ENCODE peak calls at places on chromosome 9, in six cellular contexts. One of them, this sample, is unnamed.
A peak's percentile ranks its signal among the peaks of the same experiment; 100 is the strongest.

GRCh38 chr9:106860731-106861584 is 2.0 kb upstream of the ZNF462 start:
- DNase-seq in BJ: no peak
- DNase-seq in D721Med: no peak
- DNase-seq in upper lobe of right lung: peak; percentile 75
- DNase-seq in left lung: no peak
- DNase-seq in cardiac muscle cell: peak; percentile 49
- DNase-seq in this sample: peak; percentile 59

GRCh38 chr9:107784235-107784958 is 294.8 kb upstream of the KLF4 start:
- DNase-seq in BJ: peak; percentile 63
- DNase-seq in D721Med: no peak
- DNase-seq in upper lobe of right lung: no peak
- DNase-seq in left lung: no peak
- DNase-seq in cardiac muscle cell: peak; percentile 7
- DNase-seq in this sample: no peak

GRCh38 chr9:4306066-4306787 is 6.4 kb upstream of the GLIS3 start:
- DNase-seq in BJ: no peak
- DNase-seq in D721Med: no peak
- DNase-seq in upper lobe of right lung: no peak
- DNase-seq in left lung: no peak
- DNase-seq in cardiac muscle cell: no peak
- DNase-seq in this sample: no peak

GRCh38 chr9:5838884-5839571 is 6.1 kb upstream of the ERMP1 start:
- DNase-seq in BJ: no peak
- DNase-seq in D721Med: no peak
- DNase-seq in upper lobe of right lung: no peak
- DNase-seq in left lung: peak; percentile 43
- DNase-seq in cardiac muscle cell: peak; percentile 11
- DNase-seq in this sample: no peak

GRCh38 chr9:114375386-114375785 is 12.4 kb downstream of the AKNA start:
- DNase-seq in BJ: no peak
- DNase-seq in D721Med: no peak
- DNase-seq in upper lobe of right lung: no peak
- DNase-seq in left lung: no peak
- DNase-seq in cardiac muscle cell: no peak
- DNase-seq in this sample: no peak

GRCh38 chr9:11366585-11367129 is 753.9 kb upstream of the PTPRD start:
- DNase-seq in BJ: no peak
- DNase-seq in D721Med: no peak
- DNase-seq in upper lobe of right lung: no peak
- DNase-seq in left lung: no peak
- DNase-seq in cardiac muscle cell: no peak
- DNase-seq in this sample: no peak

GRCh38 chr9:68637020-68637419 is 68.0 kb upstream of the PIP5K1B start:
- DNase-seq in BJ: no peak
- DNase-seq in D721Med: no peak
- DNase-seq in upper lobe of right lung: no peak
- DNase-seq in left lung: no peak
- DNase-seq in cardiac muscle cell: no peak
- DNase-seq in this sample: no peak

GRCh38 chr9:38700695-38701094 is 19.2 kb downstream of the FAM240B start:
- DNase-seq in BJ: no peak
- DNase-seq in D721Med: no peak
- DNase-seq in upper lobe of right lung: no peak
- DNase-seq in left lung: no peak
- DNase-seq in cardiac muscle cell: no peak
- DNase-seq in this sample: no peak

GRCh38 chr9:121059998-121060636 is 10.0 kb upstream of the C5 start:
- DNase-seq in BJ: no peak
- DNase-seq in D721Med: peak; percentile 32
- DNase-seq in upper lobe of right lung: no peak
- DNase-seq in left lung: no peak
- DNase-seq in cardiac muscle cell: peak; percentile 84
- DNase-seq in this sample: peak; percentile 30

GRCh38 chr9:14485366-14485765 is 171.4 kb upstream of the NFIB start:
- DNase-seq in BJ: no peak
- DNase-seq in D721Med: no peak
- DNase-seq in upper lobe of right lung: no peak
- DNase-seq in left lung: no peak
- DNase-seq in cardiac muscle cell: no peak
- DNase-seq in this sample: no peak

GRCh38 chr9:121399883-121400607 is 30.0 kb upstream of the STOM start:
- DNase-seq in BJ: peak; percentile 51
- DNase-seq in D721Med: no peak
- DNase-seq in upper lobe of right lung: no peak
- DNase-seq in left lung: no peak
- DNase-seq in cardiac muscle cell: peak; percentile 75
- DNase-seq in this sample: peak; percentile 12

GRCh38 chr9:104093162-104093561 is 947 bp upstream of the SMC2 start:
- DNase-seq in BJ: no peak
- DNase-seq in D721Med: no peak
- DNase-seq in upper lobe of right lung: no peak
- DNase-seq in left lung: no peak
- DNase-seq in cardiac muscle cell: no peak
- DNase-seq in this sample: no peak

GRCh38 chr9:112819635-112820496 is 69.3 kb downstream of the SNX30 start:
- DNase-seq in BJ: peak; percentile 31
- DNase-seq in D721Med: peak; percentile 43
- DNase-seq in upper lobe of right lung: no peak
- DNase-seq in left lung: peak; percentile 47
- DNase-seq in cardiac muscle cell: peak; percentile 87
- DNase-seq in this sample: peak; percentile 36

GRCh38 chr9:2621678-2622360 is at the start of gene VLDLR:
- DNase-seq in BJ: no peak
- DNase-seq in D721Med: no peak
- DNase-seq in upper lobe of right lung: no peak
- DNase-seq in left lung: peak; percentile 60
- DNase-seq in cardiac muscle cell: no peak
- DNase-seq in this sample: peak; percentile 79

GRCh38 chr9:107338911-107339659 is 56.0 kb downstream of the RAD23B start:
- DNase-seq in BJ: no peak
- DNase-seq in D721Med: no peak
- DNase-seq in upper lobe of right lung: no peak
- DNase-seq in left lung: no peak
- DNase-seq in cardiac muscle cell: no peak
- DNase-seq in this sample: no peak

GRCh38 chr9:8660383-8660782 is 860.8 kb upstream of the DMAC1 start:
- DNase-seq in BJ: no peak
- DNase-seq in D721Med: no peak
- DNase-seq in upper lobe of right lung: no peak
- DNase-seq in left lung: peak; percentile 41
- DNase-seq in cardiac muscle cell: peak; percentile 38
- DNase-seq in this sample: no peak

GRCh38 chr9:100355561-100355960 is 2.8 kb upstream of the TEX10 start:
- DNase-seq in BJ: no peak
- DNase-seq in D721Med: no peak
- DNase-seq in upper lobe of right lung: no peak
- DNase-seq in left lung: no peak
- DNase-seq in cardiac muscle cell: no peak
- DNase-seq in this sample: no peak

GRCh38 chr9:136309101-136309801 is 5.4 kb upstream of the CCDC187 start:
- DNase-seq in BJ: no peak
- DNase-seq in D721Med: no peak
- DNase-seq in upper lobe of right lung: no peak
- DNase-seq in left lung: no peak
- DNase-seq in cardiac muscle cell: no peak
- DNase-seq in this sample: no peak

GRCh38 chr9:97440160-97440559 is 28.3 kb downstream of the TDRD7 start:
- DNase-seq in BJ: no peak
- DNase-seq in D721Med: no peak
- DNase-seq in upper lobe of right lung: no peak
- DNase-seq in left lung: no peak
- DNase-seq in cardiac muscle cell: no peak
- DNase-seq in this sample: no peak

GRCh38 chr9:108953983-108954574 is 19.9 kb downstream of the ABITRAM start:
- DNase-seq in BJ: peak; percentile 32
- DNase-seq in D721Med: no peak
- DNase-seq in upper lobe of right lung: no peak
- DNase-seq in left lung: no peak
- DNase-seq in cardiac muscle cell: peak; percentile 66
- DNase-seq in this sample: no peak

GRCh38 chr9:91144782-91145181 is 216.9 kb downstream of the AUH start:
- DNase-seq in BJ: peak; percentile 68
- DNase-seq in D721Med: no peak
- DNase-seq in upper lobe of right lung: no peak
- DNase-seq in left lung: no peak
- DNase-seq in cardiac muscle cell: no peak
- DNase-seq in this sample: no peak

GRCh38 chr9:113488490-113488889 is 25.0 kb downstream of the RGS3 start:
- DNase-seq in BJ: no peak
- DNase-seq in D721Med: no peak
- DNase-seq in upper lobe of right lung: peak; percentile 34
- DNase-seq in left lung: no peak
- DNase-seq in cardiac muscle cell: no peak
- DNase-seq in this sample: no peak

GRCh38 chr9:114737118-114737517 is 55.1 kb upstream of the TEX48 start:
- DNase-seq in BJ: no peak
- DNase-seq in D721Med: no peak
- DNase-seq in upper lobe of right lung: no peak
- DNase-seq in left lung: no peak
- DNase-seq in cardiac muscle cell: no peak
- DNase-seq in this sample: no peak

GRCh38 chr9:6109986-6110385 is 94.6 kb upstream of the RANBP6 start:
- DNase-seq in BJ: no peak
- DNase-seq in D721Med: no peak
- DNase-seq in upper lobe of right lung: no peak
- DNase-seq in left lung: no peak
- DNase-seq in cardiac muscle cell: no peak
- DNase-seq in this sample: no peak

DNA sequence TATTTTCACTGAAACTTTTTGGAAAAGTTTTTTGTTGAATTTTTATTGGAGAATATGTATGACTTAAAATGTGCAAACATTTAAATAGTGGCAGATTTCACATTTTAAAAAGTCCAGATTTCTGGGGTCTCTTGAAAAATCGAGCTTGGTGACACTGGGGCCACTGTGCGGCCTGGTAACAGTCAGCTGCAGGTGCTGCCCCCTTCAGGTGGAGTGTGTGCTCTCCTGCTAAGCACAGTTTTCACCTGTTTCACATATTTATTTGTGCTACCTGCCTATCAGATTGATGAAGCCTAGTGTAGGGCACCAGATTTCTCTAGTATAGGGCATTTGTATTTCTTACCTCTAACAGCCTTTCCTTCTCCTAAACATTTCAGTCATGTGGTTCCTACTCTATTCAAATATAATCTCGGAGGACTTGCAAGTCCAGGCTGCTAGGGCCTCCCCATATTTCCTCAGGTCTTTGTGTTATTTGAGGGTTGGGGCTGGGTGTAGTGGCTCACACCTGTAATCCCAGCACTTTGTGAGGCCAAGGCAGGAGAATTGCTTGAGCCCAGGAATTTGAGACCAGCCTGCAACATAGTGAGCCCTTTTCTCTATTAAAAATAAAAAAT is 95.8 kb upstream of the KLF9 start:
- DNase-seq in BJ: no peak
- DNase-seq in D721Med: no peak
- DNase-seq in upper lobe of right lung: peak; percentile 66
- DNase-seq in left lung: no peak
- DNase-seq in cardiac muscle cell: peak; percentile 22
- DNase-seq in this sample: peak; percentile 39
- TF ChIP-seq CTCF in BJ: peak; percentile 54
- TF ChIP-seq CTCF in D721Med: peak; percentile 50
- TF ChIP-seq CTCF in upper lobe of right lung: peak; percentile 64
- TF ChIP-seq CTCF in left lung: peak; percentile 59
- TF ChIP-seq CTCF in cardiac muscle cell: peak; percentile 53
- TF ChIP-seq CTCF in this sample: peak; percentile 43

GRCh38 chr9:129457325-129457779 is 163.5 kb downstream of the C9orf50 start:
- DNase-seq in BJ: no peak
- DNase-seq in D721Med: no peak
- DNase-seq in upper lobe of right lung: no peak
- DNase-seq in left lung: no peak
- DNase-seq in cardiac muscle cell: no peak
- DNase-seq in this sample: no peak

GRCh38 chr9:129458155-129458661 is 162.7 kb downstream of the C9orf50 start:
- DNase-seq in BJ: no peak
- DNase-seq in D721Med: no peak
- DNase-seq in upper lobe of right lung: peak; percentile 75
- DNase-seq in left lung: peak; percentile 76
- DNase-seq in cardiac muscle cell: no peak
- DNase-seq in this sample: no peak

GRCh38 chr9:129458663-129459549 is 162.0 kb downstream of the C9orf50 start:
- DNase-seq in BJ: no peak
- DNase-seq in D721Med: no peak
- DNase-seq in upper lobe of right lung: peak; percentile 72
- DNase-seq in left lung: peak; percentile 54
- DNase-seq in cardiac muscle cell: no peak
- DNase-seq in this sample: peak; percentile 52

GRCh38 chr9:129460323-129461261 is 160.3 kb downstream of the C9orf50 start:
- DNase-seq in BJ: peak; percentile 90
- DNase-seq in D721Med: peak; percentile 98
- DNase-seq in upper lobe of right lung: peak; percentile 97
- DNase-seq in left lung: peak; percentile 99
- DNase-seq in cardiac muscle cell: peak; percentile 98
- DNase-seq in this sample: peak; percentile 92

GRCh38 chr9:129459550-129460322 is 161.2 kb downstream of the C9orf50 start:
- DNase-seq in BJ: no peak
- DNase-seq in D721Med: peak; percentile 92
- DNase-seq in upper lobe of right lung: no peak
- DNase-seq in left lung: no peak
- DNase-seq in cardiac muscle cell: no peak
- DNase-seq in this sample: no peak
- TF ChIP-seq CTCF in BJ: no peak
- TF ChIP-seq CTCF in D721Med: no peak
- TF ChIP-seq CTCF in upper lobe of right lung: no peak
- TF ChIP-seq CTCF in left lung: no peak
- TF ChIP-seq CTCF in cardiac muscle cell: no peak
- TF ChIP-seq CTCF in this sample: no peak

DNA sequence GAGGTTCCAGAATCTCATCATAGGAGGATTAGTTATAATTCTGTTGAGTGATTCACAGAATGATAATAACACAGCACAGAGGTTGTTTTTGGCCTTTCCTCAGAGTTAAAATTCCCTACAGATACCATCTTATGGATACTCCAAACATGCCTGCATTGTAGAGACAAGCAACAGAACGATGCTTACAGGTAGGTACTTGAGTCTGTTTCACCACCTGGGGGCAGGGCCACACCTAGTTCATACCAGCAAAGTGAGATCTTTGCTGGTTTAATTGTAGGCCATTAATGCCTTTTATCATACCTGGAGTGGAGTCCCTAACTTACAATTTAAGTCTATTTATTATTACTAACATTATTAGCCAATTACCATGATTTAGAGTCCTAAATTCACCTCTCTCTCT is 416.5 kb upstream of the TLE4 start:
- DNase-seq in BJ: no peak
- DNase-seq in D721Med: no peak
- DNase-seq in upper lobe of right lung: no peak
- DNase-seq in left lung: no peak
- DNase-seq in cardiac muscle cell: no peak
- DNase-seq in this sample: no peak
- TF ChIP-seq CTCF in BJ: no peak
- TF ChIP-seq CTCF in D721Med: no peak
- TF ChIP-seq CTCF in upper lobe of right lung: no peak
- TF ChIP-seq CTCF in left lung: no peak
- TF ChIP-seq CTCF in cardiac muscle cell: no peak
- TF ChIP-seq CTCF in this sample: no peak

DNA sequence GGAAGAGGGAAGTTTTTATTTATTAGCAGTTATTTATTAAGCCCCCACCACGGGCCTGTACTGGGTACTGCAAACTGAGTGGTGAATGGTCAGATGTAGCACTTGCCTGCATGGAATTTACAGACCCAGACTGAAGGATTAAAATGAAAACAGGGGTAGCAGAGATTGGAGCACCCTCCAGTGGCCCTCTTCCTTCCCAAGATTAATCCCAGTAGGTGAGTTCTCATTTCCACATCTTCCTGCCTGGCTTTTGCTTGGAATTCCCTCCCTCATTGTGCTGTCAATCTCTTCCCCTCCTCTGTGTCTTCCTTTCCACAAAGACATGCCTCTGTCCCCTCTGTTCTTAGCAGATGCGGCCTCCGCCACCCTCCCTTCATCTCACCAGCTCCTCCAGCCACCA is 39.2 kb downstream of the MVB12B start:
- DNase-seq in BJ: no peak
- DNase-seq in D721Med: no peak
- DNase-seq in upper lobe of right lung: no peak
- DNase-seq in left lung: no peak
- DNase-seq in cardiac muscle cell: no peak
- DNase-seq in this sample: no peak
- TF ChIP-seq CTCF in BJ: no peak
- TF ChIP-seq CTCF in D721Med: peak; percentile 4
- TF ChIP-seq CTCF in upper lobe of right lung: no peak
- TF ChIP-seq CTCF in left lung: no peak
- TF ChIP-seq CTCF in cardiac muscle cell: no peak
- TF ChIP-seq CTCF in this sample: no peak